ENCODE peak calls at places on chromosomes 12 and 14, in seven cellular contexts. U is heart left ventricle, R is lower lobe of right lung, L is transverse colon, W is esophagus squamous epithelium, B is A549, G is AG04450. Z is an unnamed sample. For H3K9me3, the result is how much of the 10 kb centered on the place peaks cover.

GRCh38 chr12:124654666-124655316 is 87.4 kb upstream of the NCOR2 start:
- DNase-seq in U (peak), R (no peak), L (no peak), W (no peak), B (no peak), G (no peak), Z (peak)

GRCh38 chr12:132506730-132507538 is 17.0 kb downstream of the FBRSL1 start:
- DNase-seq in U (peak), R (peak), L (peak), W (no peak), B (no peak), G (peak), Z (peak)

GRCh38 chr12:89217472-89217871 is 134.8 kb downstream of the DUSP6 start:
- DNase-seq in U (no peak), R (no peak), L (no peak), W (no peak), B (no peak), G (no peak), Z (no peak)

GRCh38 chr12:95102916-95103671 is 29.7 kb upstream of the NR2C1 start:
- DNase-seq in U (no peak), R (no peak), L (peak), W (no peak), B (peak), G (peak), Z (no peak)

GRCh38 chr12:133108150-133108549 is 21.9 kb downstream of the ZNF891 start:
- DNase-seq in U (no peak), R (no peak), L (no peak), W (no peak), B (no peak), G (no peak), Z (no peak)

GRCh38 chr12:52752516-52752915 is 24.6 kb downstream of the KRT76 start:
- DNase-seq in U (no peak), R (no peak), L (no peak), W (no peak), B (no peak), G (no peak), Z (no peak)

GRCh38 chr14:92638904-92639303 is 109.5 kb downstream of the LGMN start:
- DNase-seq in U (no peak), R (no peak), L (no peak), W (no peak), B (no peak), G (no peak), Z (no peak)

GRCh38 chr14:71119075-71119474 is 211.8 kb downstream of the PCNX1 start:
- DNase-seq in U (no peak), R (no peak), L (no peak), W (no peak), B (no peak), G (no peak), Z (no peak)

GRCh38 chr12:50732591-50732990 is 31.3 kb upstream of the ATF1 start:
- DNase-seq in U (no peak), R (no peak), L (no peak), W (no peak), B (no peak), G (peak), Z (no peak)

GRCh38 chr12:128823216-128823915 is 392 bp downstream of the SLC15A4 start:
- DNase-seq in U (peak), R (peak), L (peak), W (no peak), B (peak), G (no peak), Z (peak)

GRCh38 chr12:80264891-80265290 is 165.6 kb downstream of the OTOGL start:
- DNase-seq in U (no peak), R (no peak), L (no peak), W (no peak), B (no peak), G (no peak), Z (no peak)

GRCh38 chr12:102992297-102992696 is 34.8 kb downstream of the ASCL1 start:
- DNase-seq in U (no peak), R (no peak), L (no peak), W (no peak), B (no peak), G (no peak), Z (no peak)

GRCh38 chr12:89067436-89067835 is 284.9 kb downstream of the DUSP6 start:
- DNase-seq in U (no peak), R (no peak), L (no peak), W (no peak), B (no peak), G (peak), Z (no peak)

GRCh38 chr12:3772380-3772779 is 19.5 kb upstream of the CRACR2A start:
- DNase-seq in U (no peak), R (no peak), L (no peak), W (no peak), B (no peak), G (no peak), Z (no peak)

GRCh38 chr12:106760184-106760531 is 14.3 kb upstream of the RIC8B start:
- DNase-seq in U (no peak), R (peak), L (peak), W (no peak), B (no peak), G (no peak), Z (no peak)

GRCh38 chr14:77225254-77225653 is 43.7 kb downstream of the TMEM63C start:
- DNase-seq in U (no peak), R (no peak), L (no peak), W (no peak), B (no peak), G (no peak), Z (no peak)

GRCh38 chr12:52740591-52740990 is 36.6 kb downstream of the KRT76 start:
- DNase-seq in U (no peak), R (no peak), L (no peak), W (no peak), B (no peak), G (no peak), Z (no peak)

GRCh38 chr12:92108651-92109050 is 37.0 kb downstream of the BTG1 start:
- DNase-seq in U (peak), R (peak), L (no peak), W (no peak), B (no peak), G (peak), Z (no peak)

GRCh38 chr12:2099595-2099994 is 46.8 kb downstream of the CACNA1C start:
- DNase-seq in U (no peak), R (no peak), L (no peak), W (no peak), B (no peak), G (no peak), Z (no peak)

GRCh38 chr14:101781240-101782061 is 19.9 kb downstream of the PPP2R5C start:
- DNase-seq in U (peak), R (no peak), L (no peak), W (no peak), B (no peak), G (no peak), Z (no peak)

GRCh38 chr14:104180561-104181165 is 42.3 kb downstream of the KIF26A start:
- DNase-seq in U (no peak), R (no peak), L (no peak), W (no peak), B (no peak), G (no peak), Z (no peak)

GRCh38 chr14:104182857-104183425 is 44.6 kb downstream of the KIF26A start:
- DNase-seq in U (no peak), R (no peak), L (no peak), W (no peak), B (no peak), G (no peak), Z (no peak)

GRCh38 chr14:104183796-104184195 is 45.4 kb downstream of the KIF26A start:
- DNase-seq in U (no peak), R (no peak), L (no peak), W (no peak), B (no peak), G (no peak), Z (no peak)

GRCh38 chr14:104179564-104180129 is 41.3 kb downstream of the KIF26A start:
- DNase-seq in U (no peak), R (no peak), L (no peak), W (no peak), B (no peak), G (no peak), Z (no peak)

GRCh38 chr14:104181761-104182530 is 43.6 kb downstream of the KIF26A start:
- DNase-seq in U (no peak), R (no peak), L (no peak), W (no peak), B (no peak), G (no peak), Z (no peak)
- H3K9me3 ChIP-seq in U (under half), R (under half), L (under half), W (under half), B (under half), G (half or more), Z (under half)

GRCh38 chr14:79548836-79549235 is 662.5 kb downstream of the DIO2 start:
- DNase-seq in U (no peak), R (no peak), L (no peak), W (no peak), B (no peak), G (no peak), Z (no peak)
- H3K9me3 ChIP-seq in U (under half), R (under half), L (under half), W (under half), B (under half), G (under half), Z (under half)

DNA sequence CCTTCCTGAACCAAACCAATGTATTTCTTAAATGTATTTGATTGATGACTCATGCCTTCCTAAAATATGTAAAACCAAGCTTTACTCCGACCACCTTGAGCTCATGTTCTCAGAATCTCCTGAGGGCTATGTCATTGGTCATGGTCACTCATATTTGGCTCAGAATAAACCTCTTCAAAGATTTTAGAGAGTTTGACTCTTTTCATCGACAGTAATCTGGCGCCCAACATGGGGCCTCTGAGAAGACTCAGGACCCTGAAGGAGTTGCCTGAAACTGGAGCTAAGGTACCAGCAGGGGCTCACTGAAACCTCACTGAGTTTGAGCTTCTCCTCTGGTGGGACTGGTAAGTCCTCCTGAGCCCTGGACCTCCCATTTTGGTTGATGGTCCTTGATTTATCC is 17.2 kb upstream of the PSMC1 start:
- DNase-seq in U (no peak), R (no peak), L (no peak), W (no peak), B (no peak), G (no peak), Z (no peak)
- H3K9me3 ChIP-seq in U (under half), R (under half), L (under half), W (half or more), B (half or more), G (under half), Z (under half)

GRCh38 chr14:79967001-79967400 is 244.3 kb downstream of the DIO2 start:
- DNase-seq in U (no peak), R (no peak), L (no peak), W (no peak), B (no peak), G (no peak), Z (no peak)

GRCh38 chr14:79965896-79966295 is 245.4 kb downstream of the DIO2 start:
- DNase-seq in U (no peak), R (no peak), L (no peak), W (no peak), B (no peak), G (peak), Z (no peak)

DNA sequence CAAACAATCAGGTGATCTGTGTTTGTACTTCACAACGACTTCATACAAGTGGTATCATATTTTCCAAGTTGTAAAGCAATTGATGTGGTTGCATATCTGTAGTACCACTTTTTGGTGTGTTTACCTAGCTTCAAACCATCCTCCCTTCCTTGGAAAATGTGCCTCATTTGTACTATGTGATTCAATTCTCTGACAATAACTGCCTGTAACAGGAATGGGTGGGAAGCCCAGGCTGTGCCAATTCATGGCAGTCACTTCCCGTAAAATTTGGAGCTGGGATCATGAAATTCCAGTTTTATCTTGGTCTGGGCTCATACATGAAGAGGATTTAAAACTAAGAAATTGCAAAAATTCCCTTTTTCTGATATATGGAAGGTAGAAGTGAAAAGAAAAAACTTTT is 250.1 kb downstream of the DIO2 start:
- DNase-seq in U (no peak), R (no peak), L (no peak), W (no peak), B (no peak), G (no peak), Z (no peak)
- H3K9me3 ChIP-seq in U (under half), R (under half), L (under half), W (under half), B (under half), G (under half), Z (under half)

DNA sequence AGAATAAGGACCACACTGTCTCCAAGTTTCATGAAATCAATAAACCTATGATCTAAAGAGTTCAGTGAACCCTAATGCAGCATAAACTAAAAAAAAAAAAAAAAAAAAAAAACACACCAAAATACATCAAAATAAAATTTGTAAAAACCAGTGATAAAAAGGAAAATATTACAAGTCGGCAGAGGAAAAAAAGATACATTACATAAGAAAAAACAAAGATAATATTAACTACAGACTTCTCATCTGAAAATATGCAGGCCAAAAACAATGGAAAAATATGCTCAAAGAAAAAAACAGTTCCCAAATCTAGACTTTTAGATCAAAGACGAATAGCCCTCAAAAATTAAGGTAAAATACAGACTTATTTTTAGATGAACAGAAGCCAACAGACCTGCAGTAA is 27.6 kb downstream of the MED13L start:
- DNase-seq in U (no peak), R (no peak), L (no peak), W (no peak), B (no peak), G (no peak), Z (no peak)
- H3K9me3 ChIP-seq in U (under half), R (under half), L (under half), W (under half), B (under half), G (under half), Z (under half)

DNA sequence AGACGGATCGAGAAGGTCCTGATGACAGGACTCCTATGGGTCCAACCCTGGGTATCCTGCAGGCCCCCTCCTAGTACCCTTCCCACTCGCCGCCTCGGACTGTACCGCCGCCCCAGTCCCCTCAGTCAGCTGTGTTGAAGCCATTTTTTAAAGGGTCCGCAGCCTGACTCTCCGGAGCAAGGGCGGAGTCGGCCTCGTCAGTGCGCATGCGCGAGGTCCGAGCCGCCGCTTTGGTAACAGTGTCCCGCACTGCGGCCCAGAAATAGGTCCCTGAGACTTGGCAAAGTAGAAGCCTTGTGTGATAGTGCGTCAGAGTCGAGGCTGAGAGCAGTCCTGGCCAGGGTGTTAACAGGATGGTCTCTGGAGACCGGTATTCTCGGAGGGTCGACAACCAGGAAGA is 769.0 kb upstream of the ALG10B start:
- DNase-seq in U (no peak), R (no peak), L (no peak), W (no peak), B (no peak), G (no peak), Z (peak)
- H3K9me3 ChIP-seq in U (under half), R (under half), L (under half), W (under half), B (under half), G (half or more), Z (under half)